ENCODE peak calls at places on chromosomes 11 and 22, in nine cellular contexts. C, E, I, Y, G, F, R, N and H are unnamed samples.

GRCh38 chr11:123286761-123287160 is 91.7 kb upstream of the CLMP start:
- DNase-seq in G (no peak), N (no peak), E (peak), F (no peak), Y (no peak), C (no peak), I (no peak), R (no peak), H (peak)

GRCh38 chr11:64883575-64883974 is 5.2 kb upstream of the EHD1 start:
- DNase-seq in G (no peak), I (no peak), Y (no peak), N (no peak), C (no peak), E (no peak), R (no peak), F (no peak), H (no peak)

GRCh38 chr22:36486619-36487384 is 5.4 kb upstream of the TXN2 start:
- DNase-seq in E (peak), F (peak), R (peak), N (no peak), C (no peak), G (no peak), Y (no peak), I (no peak), H (peak)

GRCh38 chr22:44281706-44282637 is 30.8 kb downstream of the SHISAL1 start:
- DNase-seq in G (no peak), N (peak), E (no peak), C (no peak), Y (no peak), R (no peak), I (no peak), F (no peak), H (no peak)

GRCh38 chr11:69134957-69135356 is 20.8 kb upstream of the SMIM38 start:
- DNase-seq in G (no peak), Y (no peak), F (no peak), E (no peak), I (no peak), C (no peak), R (no peak), N (no peak), H (no peak)

GRCh38 chr11:61472868-61473267 is 35.7 kb upstream of the LRRC10B start:
- DNase-seq in G (no peak), C (no peak), R (no peak), E (peak), F (no peak), Y (peak), N (no peak), I (no peak), H (peak)

GRCh38 chr11:72899238-72899637 is 85.0 kb downstream of the ATG16L2 start:
- DNase-seq in F (no peak), C (no peak), I (no peak), R (no peak), N (no peak), G (no peak), Y (no peak), E (no peak), H (no peak)

GRCh38 chr11:128670631-128671030 is 23.2 kb upstream of the FLI1 start:
- DNase-seq in G (no peak), C (no peak), I (no peak), Y (no peak), N (no peak), F (no peak), R (no peak), E (no peak), H (peak)

GRCh38 chr22:24578355-24579241 is 14.3 kb downstream of the LRRC75B start:
- DNase-seq in G (no peak), E (no peak), C (no peak), F (no peak), I (no peak), Y (no peak), R (no peak), N (no peak), H (peak)

GRCh38 chr11:73072935-73073481 is 69.1 kb downstream of the FCHSD2 start:
- DNase-seq in R (no peak), Y (no peak), E (peak), I (no peak), G (peak), C (no peak), N (no peak), F (no peak), H (peak)

GRCh38 chr11:69032833-69033232 is 15.9 kb upstream of the TPCN2 start:
- DNase-seq in C (no peak), I (no peak), G (no peak), E (no peak), Y (no peak), R (no peak), N (no peak), F (no peak), H (no peak)

GRCh38 chr11:37072538-37072937 is 474.5 kb upstream of the RAG2 start:
- DNase-seq in F (no peak), G (no peak), Y (no peak), C (no peak), I (no peak), N (no peak), R (no peak), E (peak), H (peak)

GRCh38 chr11:102306048-102306575 is 11.2 kb upstream of the BIRC3 start:
- DNase-seq in N (no peak), I (no peak), G (peak), E (no peak), C (no peak), R (peak), Y (no peak), F (no peak), H (no peak)

GRCh38 chr11:76293189-76293631 is 86.9 kb upstream of the WNT11 start:
- DNase-seq in N (no peak), Y (no peak), F (no peak), C (no peak), G (no peak), E (no peak), R (no peak), I (no peak), H (no peak)

GRCh38 chr22:39242809-39243442 is 1.9 kb downstream of the PDGFB start:
- DNase-seq in N (peak), C (no peak), I (no peak), G (no peak), F (no peak), E (no peak), Y (no peak), R (no peak), H (no peak)

GRCh38 chr11:95154514-95154913 is 64.9 kb downstream of the ENDOD1 start:
- DNase-seq in R (peak), E (peak), G (peak), N (no peak), C (no peak), I (peak), Y (no peak), F (no peak), H (peak)

GRCh38 chr11:123235117-123235686 is 40.2 kb upstream of the CLMP start:
- DNase-seq in F (no peak), E (peak), C (no peak), G (peak), N (peak), R (peak), Y (peak), I (no peak), H (peak)

GRCh38 chr11:76885390-76886097 is 24.8 kb downstream of the ACER3 start:
- DNase-seq in F (peak), N (no peak), I (no peak), C (no peak), R (no peak), Y (no peak), E (peak), G (no peak), H (peak)

GRCh38 chr22:29301716-29302401 is 4.6 kb upstream of the GAS2L1 start:
- DNase-seq in R (no peak), E (no peak), C (no peak), N (no peak), Y (no peak), I (no peak), G (no peak), F (no peak), H (no peak)

GRCh38 chr11:69637956-69638871 is 2.7 kb upstream of the CCND1 start:
- DNase-seq in R (peak), Y (peak), E (peak), N (peak), G (peak), C (no peak), I (no peak), F (peak), H (peak)

GRCh38 chr22:45636668-45637067 is 35.0 kb upstream of the ATXN10 start:
- DNase-seq in F (no peak), I (peak), N (no peak), E (no peak), G (no peak), Y (peak), C (no peak), R (no peak), H (no peak)

GRCh38 chr11:34644669-34645406 is 23.9 kb downstream of the EHF start:
- DNase-seq in Y (no peak), R (no peak), E (peak), C (peak), I (no peak), N (no peak), G (no peak), F (peak), H (peak)

GRCh38 chr22:24417901-24418641 is 9.3 kb upstream of the ADORA2A start:
- DNase-seq in C (no peak), R (no peak), I (peak), Y (peak), E (peak), F (no peak), N (no peak), G (no peak), H (peak)

GRCh38 chr11:36034572-36035331 is 90.9 kb downstream of the LDLRAD3 start:
- DNase-seq in C (peak), I (no peak), F (peak), Y (no peak), E (peak), G (peak), N (no peak), R (no peak), H (peak)

GRCh38 chr11:72208281-72208680 is 8.3 kb upstream of the FOLR2 start:
- DNase-seq in C (no peak), E (no peak), I (no peak), Y (no peak), G (no peak), R (no peak), F (no peak), N (no peak), H (no peak)

GRCh38 chr11:99371257-99371656 is 350.5 kb downstream of the CNTN5 start:
- DNase-seq in G (no peak), Y (no peak), F (no peak), I (no peak), C (no peak), N (no peak), R (no peak), E (no peak), H (no peak)

GRCh38 chr22:17788023-17788330 is 13.7 kb upstream of the BID start:
- DNase-seq in N (no peak), I (no peak), C (no peak), Y (no peak), R (no peak), G (no peak), E (no peak), F (no peak), H (no peak)

GRCh38 chr11:12291767-12292166 is 85.6 kb upstream of the PARVA start:
- DNase-seq in Y (no peak), I (no peak), R (no peak), E (no peak), N (no peak), C (no peak), F (no peak), G (no peak), H (no peak)

DNA sequence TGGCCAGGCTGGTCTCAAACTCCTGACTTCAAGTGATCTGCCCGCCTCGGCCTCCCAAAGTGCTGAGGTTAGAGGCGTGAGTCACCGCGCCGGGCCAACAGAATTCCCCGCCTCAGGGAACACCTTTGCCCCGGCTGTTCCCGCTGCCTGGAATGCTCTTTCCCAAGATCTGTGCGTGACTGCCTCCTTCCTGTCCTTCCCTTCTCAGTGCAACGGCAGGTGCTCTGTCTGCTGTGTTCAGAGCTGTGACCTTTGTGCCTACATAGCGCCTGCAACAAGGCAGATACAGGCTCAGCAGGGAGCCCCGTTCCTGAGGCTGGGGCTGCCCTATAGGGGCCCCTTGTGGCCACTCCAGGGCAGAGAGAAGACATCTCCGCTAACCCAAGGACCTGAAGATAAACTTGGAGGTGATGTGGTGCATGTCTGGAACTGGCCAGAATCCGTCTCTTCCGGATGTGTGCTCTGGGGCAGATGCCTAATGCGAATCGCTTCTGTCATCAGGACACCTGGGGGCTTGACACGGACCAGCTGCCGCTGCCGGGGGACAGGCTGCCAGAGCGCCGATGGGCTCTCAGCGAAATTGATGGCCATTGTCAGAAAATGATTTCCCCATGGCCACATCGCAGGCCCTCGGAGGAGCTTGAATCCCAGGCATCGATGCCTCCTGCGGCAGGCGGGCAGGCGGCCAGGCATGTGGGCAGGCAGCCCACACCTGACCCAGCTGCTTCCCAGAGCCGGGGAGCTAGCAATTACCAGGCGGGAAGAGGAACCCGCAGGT is 43.5 kb upstream of the TCF20 start:
- DNase-seq in Y (peak), G (peak), I (peak), R (peak), N (peak), F (peak), C (no peak), E (peak), H (no peak)
- TF ChIP-seq CTCF in Y (no peak), G (peak), I (peak), R (peak), N (no peak), F (peak), C (peak), E (peak), H (peak)

GRCh38 chr22:26685601-26686000 is 28.2 kb downstream of the MIAT start:
- DNase-seq in R (no peak), G (no peak), N (no peak), F (no peak), C (no peak), E (no peak), I (no peak), Y (no peak), H (no peak)
- H3K4me3 ChIP-seq in R (no peak), G (no peak), N (no peak), F (no peak), C (no peak), E (no peak), I (no peak), Y (no peak), H (no peak)

DNA sequence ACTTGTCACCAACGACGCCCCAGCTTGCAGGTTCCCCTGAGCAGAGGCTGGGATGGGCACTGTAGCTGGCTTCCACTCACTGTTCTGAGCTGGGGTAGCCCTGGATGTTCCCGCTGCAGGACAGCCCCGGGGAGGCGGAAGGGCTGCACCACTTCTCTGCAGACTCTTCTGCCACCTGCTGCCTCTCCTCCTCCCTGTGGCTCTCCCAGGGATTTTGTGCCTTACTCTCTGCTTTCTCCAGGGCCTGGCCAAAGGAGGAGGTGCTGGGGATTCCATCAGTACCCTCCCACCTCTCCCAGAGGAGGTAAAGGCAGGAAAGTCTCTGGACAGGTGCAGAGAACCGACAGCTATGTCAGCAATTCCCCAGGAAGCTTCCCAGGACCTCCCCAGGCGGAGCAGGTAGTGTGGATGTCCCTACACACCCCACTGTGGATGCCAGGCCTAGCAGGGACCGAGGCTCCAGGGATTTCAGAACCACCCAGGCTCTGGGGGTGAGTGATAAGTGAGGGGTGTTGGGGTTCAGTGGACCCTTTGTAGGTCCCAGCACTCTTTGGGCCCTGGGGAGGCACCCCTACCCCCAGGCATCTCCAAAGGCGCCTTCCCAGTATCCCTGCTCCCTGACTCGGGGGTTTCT is 11.3 kb downstream of the DUSP8 start:
- DNase-seq in G (no peak), I (no peak), F (no peak), Y (no peak), E (no peak), C (no peak), R (no peak), N (no peak), H (no peak)
- TF ChIP-seq CTCF in G (no peak), I (no peak), F (no peak), Y (no peak), E (no peak), C (no peak), R (no peak), N (no peak), H (no peak)

DNA sequence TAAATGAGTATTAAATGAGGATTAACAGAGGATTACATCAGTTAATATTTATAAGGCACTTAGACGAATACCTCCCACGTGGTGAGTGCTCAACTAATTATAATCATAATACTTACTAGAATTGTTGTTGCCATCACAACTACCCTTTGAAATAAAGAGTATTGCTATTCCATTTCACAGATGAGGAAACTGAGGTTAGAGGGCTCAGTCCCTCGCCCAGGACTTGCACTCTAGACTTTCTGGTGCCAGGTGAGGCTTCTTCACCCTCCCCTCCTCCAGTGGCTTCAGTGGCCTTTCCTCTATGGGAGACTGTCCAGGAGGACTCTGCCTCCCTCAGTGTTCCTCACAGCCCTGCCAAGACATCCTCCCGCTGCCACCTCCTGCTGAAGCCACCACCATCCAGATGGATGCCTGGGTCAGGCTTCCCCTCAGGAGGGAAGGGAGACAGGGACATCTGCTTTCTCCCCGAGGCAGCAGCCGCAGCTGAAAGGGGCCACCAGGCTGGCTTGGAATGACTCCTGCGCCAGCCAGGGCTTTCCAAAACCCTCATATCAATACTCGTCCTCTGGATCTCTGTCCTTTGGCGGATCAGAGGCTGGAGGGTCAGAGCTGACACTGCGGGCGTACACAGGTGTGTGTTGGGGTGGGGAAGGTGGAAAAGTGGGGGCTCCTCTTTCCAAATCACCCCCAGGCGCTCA is 580.1 kb downstream of the BUD13 start:
- DNase-seq in I (no peak), Y (no peak), F (no peak), G (no peak), C (no peak), E (no peak), R (no peak), N (no peak), H (no peak)
- H3K4me3 ChIP-seq in I (no peak), Y (peak), F (peak), G (no peak), C (peak), E (peak), R (peak), N (peak), H (no peak)